ENCODE peak calls at places on chromosomes 4 and X, in seven cellular contexts. One of them, this sample, is unnamed.

GRCh38 chrX:26914232-26914631 is 548.9 kb downstream of the PPP4R3C start:
- DNase-seq in HCT116: no peak
- DNase-seq in mucosa of descending colon: no peak
- DNase-seq in fibroblast of lung: peak; percentile 13
- DNase-seq in cardiac muscle cell: no peak
- DNase-seq in CD4-positive, CD25-positive, alpha-beta regulatory T cell: no peak
- DNase-seq in ascending aorta: no peak
- DNase-seq in this sample: no peak

GRCh38 chr4:77820836-77821561 is 1.8 kb upstream of the CNOT6L start:
- DNase-seq in ascending aorta: no peak
- DNase-seq in fibroblast of lung: peak; percentile 6
- DNase-seq in HCT116: no peak
- DNase-seq in CD4-positive, CD25-positive, alpha-beta regulatory T cell: peak; percentile 41
- DNase-seq in mucosa of descending colon: no peak
- DNase-seq in cardiac muscle cell: no peak
- DNase-seq in this sample: no peak

GRCh38 chrX:120793098-120793497 is 82.6 kb downstream of the CT47B1 start:
- DNase-seq in ascending aorta: no peak
- DNase-seq in CD4-positive, CD25-positive, alpha-beta regulatory T cell: no peak
- DNase-seq in cardiac muscle cell: no peak
- DNase-seq in mucosa of descending colon: no peak
- DNase-seq in fibroblast of lung: no peak
- DNase-seq in HCT116: no peak
- DNase-seq in this sample: no peak

GRCh38 chr4:17275836-17276235 is 236.1 kb downstream of the QDPR start:
- DNase-seq in CD4-positive, CD25-positive, alpha-beta regulatory T cell: no peak
- DNase-seq in ascending aorta: no peak
- DNase-seq in cardiac muscle cell: no peak
- DNase-seq in fibroblast of lung: peak; percentile 63
- DNase-seq in mucosa of descending colon: no peak
- DNase-seq in HCT116: no peak
- DNase-seq in this sample: no peak

GRCh38 chr4:54703182-54703581 is 45.4 kb downstream of the KIT start:
- DNase-seq in fibroblast of lung: no peak
- DNase-seq in HCT116: no peak
- DNase-seq in mucosa of descending colon: no peak
- DNase-seq in ascending aorta: no peak
- DNase-seq in cardiac muscle cell: no peak
- DNase-seq in CD4-positive, CD25-positive, alpha-beta regulatory T cell: no peak
- DNase-seq in this sample: no peak

GRCh38 chrX:73850124-73851013 is 287.4 kb downstream of the CHIC1 start:
- DNase-seq in CD4-positive, CD25-positive, alpha-beta regulatory T cell: peak; percentile 15
- DNase-seq in HCT116: peak; percentile 7
- DNase-seq in mucosa of descending colon: peak; percentile 59
- DNase-seq in fibroblast of lung: peak; percentile 46
- DNase-seq in ascending aorta: no peak
- DNase-seq in cardiac muscle cell: peak; percentile 13
- DNase-seq in this sample: no peak

GRCh38 chrX:124346877-124347241 is 496 bp downstream of the SH2D1A start:
- DNase-seq in HCT116: no peak
- DNase-seq in cardiac muscle cell: no peak
- DNase-seq in fibroblast of lung: no peak
- DNase-seq in CD4-positive, CD25-positive, alpha-beta regulatory T cell: no peak
- DNase-seq in ascending aorta: no peak
- DNase-seq in mucosa of descending colon: no peak
- DNase-seq in this sample: no peak

GRCh38 chr4:102223461-102223860 is 121.8 kb downstream of the SLC39A8 start:
- DNase-seq in fibroblast of lung: no peak
- DNase-seq in cardiac muscle cell: no peak
- DNase-seq in ascending aorta: no peak
- DNase-seq in mucosa of descending colon: no peak
- DNase-seq in HCT116: no peak
- DNase-seq in CD4-positive, CD25-positive, alpha-beta regulatory T cell: no peak
- DNase-seq in this sample: no peak

GRCh38 chr4:7151668-7152227 is 40.6 kb upstream of the SORCS2 start:
- DNase-seq in cardiac muscle cell: no peak
- DNase-seq in HCT116: no peak
- DNase-seq in ascending aorta: no peak
- DNase-seq in mucosa of descending colon: no peak
- DNase-seq in fibroblast of lung: no peak
- DNase-seq in CD4-positive, CD25-positive, alpha-beta regulatory T cell: no peak
- DNase-seq in this sample: no peak

GRCh38 chr4:73917081-73917501 is 47.9 kb downstream of the CXCL1 start:
- DNase-seq in CD4-positive, CD25-positive, alpha-beta regulatory T cell: no peak
- DNase-seq in fibroblast of lung: peak; percentile 97
- DNase-seq in cardiac muscle cell: no peak
- DNase-seq in ascending aorta: no peak
- DNase-seq in HCT116: no peak
- DNase-seq in mucosa of descending colon: no peak
- DNase-seq in this sample: no peak

GRCh38 chr4:34974313-34974680 is 1270.0 kb downstream of the ARAP2 start:
- DNase-seq in fibroblast of lung: no peak
- DNase-seq in CD4-positive, CD25-positive, alpha-beta regulatory T cell: no peak
- DNase-seq in cardiac muscle cell: no peak
- DNase-seq in ascending aorta: no peak
- DNase-seq in mucosa of descending colon: no peak
- DNase-seq in HCT116: no peak
- DNase-seq in this sample: no peak

GRCh38 chr4:121236353-121237068 is 72.4 kb upstream of the TNIP3 start:
- DNase-seq in cardiac muscle cell: no peak
- DNase-seq in CD4-positive, CD25-positive, alpha-beta regulatory T cell: no peak
- DNase-seq in mucosa of descending colon: no peak
- DNase-seq in ascending aorta: no peak
- DNase-seq in HCT116: no peak
- DNase-seq in fibroblast of lung: no peak
- DNase-seq in this sample: no peak

GRCh38 chr4:1278336-1278670 is 11.4 kb upstream of the MAEA start:
- DNase-seq in mucosa of descending colon: no peak
- DNase-seq in CD4-positive, CD25-positive, alpha-beta regulatory T cell: no peak
- DNase-seq in HCT116: peak; percentile 29
- DNase-seq in fibroblast of lung: peak; percentile 29
- DNase-seq in ascending aorta: no peak
- DNase-seq in cardiac muscle cell: no peak
- DNase-seq in this sample: no peak

GRCh38 chr4:54998991-54999390 is 126.4 kb downstream of the KDR start:
- DNase-seq in mucosa of descending colon: no peak
- DNase-seq in HCT116: no peak
- DNase-seq in fibroblast of lung: peak; percentile 12
- DNase-seq in CD4-positive, CD25-positive, alpha-beta regulatory T cell: no peak
- DNase-seq in cardiac muscle cell: peak; percentile 8
- DNase-seq in ascending aorta: no peak
- DNase-seq in this sample: no peak

GRCh38 chrX:52363247-52363883 is 5.5 kb upstream of the XAGE2 start:
- DNase-seq in cardiac muscle cell: no peak
- DNase-seq in fibroblast of lung: no peak
- DNase-seq in mucosa of descending colon: no peak
- DNase-seq in HCT116: peak; percentile 13
- DNase-seq in ascending aorta: no peak
- DNase-seq in CD4-positive, CD25-positive, alpha-beta regulatory T cell: no peak
- DNase-seq in this sample: no peak

GRCh38 chrX:134172588-134173259 is 64.3 kb upstream of the CCDC160 start:
- DNase-seq in HCT116: no peak
- DNase-seq in CD4-positive, CD25-positive, alpha-beta regulatory T cell: peak; percentile 56
- DNase-seq in cardiac muscle cell: peak; percentile 60
- DNase-seq in ascending aorta: no peak
- DNase-seq in mucosa of descending colon: peak; percentile 56
- DNase-seq in fibroblast of lung: no peak
- DNase-seq in this sample: no peak

GRCh38 chrX:24862343-24862742 is 153.4 kb downstream of the ARX start:
- DNase-seq in ascending aorta: no peak
- DNase-seq in fibroblast of lung: peak; percentile 25
- DNase-seq in CD4-positive, CD25-positive, alpha-beta regulatory T cell: no peak
- DNase-seq in cardiac muscle cell: no peak
- DNase-seq in mucosa of descending colon: no peak
- DNase-seq in HCT116: no peak
- DNase-seq in this sample: no peak

GRCh38 chr4:1154523-1155182 is 17.7 kb downstream of the SPON2 start:
- DNase-seq in ascending aorta: peak; percentile 67
- DNase-seq in cardiac muscle cell: no peak
- DNase-seq in HCT116: no peak
- DNase-seq in CD4-positive, CD25-positive, alpha-beta regulatory T cell: no peak
- DNase-seq in mucosa of descending colon: peak; percentile 42
- DNase-seq in fibroblast of lung: peak; percentile 49
- DNase-seq in this sample: no peak

GRCh38 chr4:39970559-39971270 is 7.0 kb downstream of the PDS5A start:
- DNase-seq in mucosa of descending colon: no peak
- DNase-seq in ascending aorta: no peak
- DNase-seq in fibroblast of lung: peak; percentile 82
- DNase-seq in CD4-positive, CD25-positive, alpha-beta regulatory T cell: no peak
- DNase-seq in HCT116: peak; percentile 36
- DNase-seq in cardiac muscle cell: no peak
- DNase-seq in this sample: no peak

GRCh38 chrX:15619053-15619772 is 18.5 kb upstream of the ACE2 start:
- DNase-seq in mucosa of descending colon: no peak
- DNase-seq in fibroblast of lung: peak; percentile 30
- DNase-seq in ascending aorta: no peak
- DNase-seq in CD4-positive, CD25-positive, alpha-beta regulatory T cell: no peak
- DNase-seq in cardiac muscle cell: no peak
- DNase-seq in HCT116: peak; percentile 76
- DNase-seq in this sample: no peak

GRCh38 chrX:41097326-41097725 is 12.1 kb downstream of the USP9X start:
- DNase-seq in mucosa of descending colon: no peak
- DNase-seq in cardiac muscle cell: no peak
- DNase-seq in HCT116: no peak
- DNase-seq in ascending aorta: no peak
- DNase-seq in CD4-positive, CD25-positive, alpha-beta regulatory T cell: no peak
- DNase-seq in fibroblast of lung: no peak
- DNase-seq in this sample: no peak

GRCh38 chrX:41095174-41095573 is 9.9 kb downstream of the USP9X start:
- DNase-seq in cardiac muscle cell: no peak
- DNase-seq in ascending aorta: no peak
- DNase-seq in CD4-positive, CD25-positive, alpha-beta regulatory T cell: no peak
- DNase-seq in mucosa of descending colon: no peak
- DNase-seq in fibroblast of lung: no peak
- DNase-seq in HCT116: no peak
- DNase-seq in this sample: no peak

GRCh38 chrX:41100200-41100599 is 15.0 kb downstream of the USP9X start:
- DNase-seq in ascending aorta: no peak
- DNase-seq in fibroblast of lung: no peak
- DNase-seq in cardiac muscle cell: no peak
- DNase-seq in mucosa of descending colon: no peak
- DNase-seq in HCT116: no peak
- DNase-seq in CD4-positive, CD25-positive, alpha-beta regulatory T cell: no peak
- DNase-seq in this sample: no peak

GRCh38 chrX:41092776-41093175 is 7.5 kb downstream of the USP9X start:
- DNase-seq in CD4-positive, CD25-positive, alpha-beta regulatory T cell: no peak
- DNase-seq in cardiac muscle cell: no peak
- DNase-seq in HCT116: no peak
- DNase-seq in ascending aorta: no peak
- DNase-seq in fibroblast of lung: no peak
- DNase-seq in mucosa of descending colon: no peak
- DNase-seq in this sample: no peak

DNA sequence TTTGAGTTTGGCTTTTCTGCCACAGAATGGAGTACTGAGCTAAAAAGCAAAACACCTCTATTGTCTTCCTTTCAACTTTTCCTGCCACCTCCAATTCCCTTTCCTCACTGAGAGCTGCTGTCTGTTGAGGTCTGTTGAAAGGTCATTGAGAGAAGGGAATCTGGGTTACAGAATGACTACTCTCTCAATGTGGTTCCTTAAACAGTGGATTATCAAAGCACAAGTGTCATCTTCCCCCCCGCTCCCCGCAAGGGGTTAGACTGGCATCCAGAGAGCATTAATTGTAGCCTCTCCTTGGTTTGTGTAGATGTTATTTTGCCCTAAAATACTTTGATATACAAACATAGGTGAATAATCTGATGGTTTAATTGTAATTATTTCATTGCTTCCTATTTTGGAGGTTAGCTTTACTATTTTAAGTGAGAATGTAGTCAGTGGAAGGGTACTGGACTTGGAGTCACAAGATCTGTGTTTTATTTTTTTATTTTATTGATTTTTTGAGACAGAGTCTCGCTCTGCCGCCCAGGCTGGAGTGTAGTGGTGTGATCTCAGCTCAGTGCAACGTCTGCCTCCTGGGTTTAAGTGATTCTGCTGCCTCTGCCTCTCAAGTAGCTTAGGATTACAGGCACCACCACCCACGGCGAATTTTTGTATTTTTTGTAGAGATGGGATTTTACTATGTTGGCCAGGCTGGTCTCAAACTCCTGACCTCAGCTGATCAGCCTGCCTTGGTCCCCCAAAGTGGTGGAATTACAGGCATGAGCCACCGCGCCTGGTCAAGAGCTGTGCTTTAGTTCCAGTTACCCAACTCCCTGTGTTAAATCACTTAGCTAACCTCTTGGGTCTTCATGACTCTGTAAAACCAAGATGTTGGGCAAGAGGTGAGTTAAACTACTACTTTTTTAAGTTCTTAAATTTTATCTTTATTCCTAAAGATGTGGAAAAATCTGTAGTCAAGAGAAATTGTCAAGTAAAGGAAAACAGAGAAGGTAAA is 11.0 kb downstream of the USP9X start:
- DNase-seq in cardiac muscle cell: no peak
- DNase-seq in HCT116: no peak
- DNase-seq in fibroblast of lung: no peak
- DNase-seq in mucosa of descending colon: no peak
- DNase-seq in ascending aorta: no peak
- DNase-seq in CD4-positive, CD25-positive, alpha-beta regulatory T cell: no peak
- DNase-seq in this sample: no peak
- H3K4me1 ChIP-seq in cardiac muscle cell: peaks cover 17% of the 10 kb centered on the region
- H3K4me1 ChIP-seq in HCT116: no peaks in the 10 kb centered on the region
- H3K4me1 ChIP-seq in fibroblast of lung: peaks cover 2% of the 10 kb centered on the region
- H3K4me1 ChIP-seq in mucosa of descending colon: no peaks in the 10 kb centered on the region
- H3K4me1 ChIP-seq in ascending aorta: peaks cover 14% of the 10 kb centered on the region
- H3K4me1 ChIP-seq in CD4-positive, CD25-positive, alpha-beta regulatory T cell: peaks cover 55% of the 10 kb centered on the region
- H3K4me1 ChIP-seq in this sample: peaks cover 2% of the 10 kb centered on the region

GRCh38 chr4:25075851-25076250 is 45.1 kb upstream of the LGI2 start:
- DNase-seq in HCT116: no peak
- DNase-seq in CD4-positive, CD25-positive, alpha-beta regulatory T cell: no peak
- DNase-seq in ascending aorta: no peak
- DNase-seq in cardiac muscle cell: no peak
- DNase-seq in mucosa of descending colon: no peak
- DNase-seq in fibroblast of lung: no peak
- DNase-seq in this sample: no peak
- H3K4me3 ChIP-seq in HCT116: no peak overlapping the region
- H3K4me3 ChIP-seq in CD4-positive, CD25-positive, alpha-beta regulatory T cell: no peak overlapping the region
- H3K4me3 ChIP-seq in ascending aorta: no peak overlapping the region
- H3K4me3 ChIP-seq in cardiac muscle cell: no peak overlapping the region
- H3K4me3 ChIP-seq in mucosa of descending colon: no peak overlapping the region
- H3K4me3 ChIP-seq in fibroblast of lung: no peak overlapping the region
- H3K4me3 ChIP-seq in this sample: no peak overlapping the region

GRCh38 chr4:118909173-118909956 is 20.7 kb downstream of the SYNPO2 start:
- DNase-seq in fibroblast of lung: no peak
- DNase-seq in CD4-positive, CD25-positive, alpha-beta regulatory T cell: no peak
- DNase-seq in HCT116: no peak
- DNase-seq in cardiac muscle cell: no peak
- DNase-seq in mucosa of descending colon: no peak
- DNase-seq in ascending aorta: no peak
- DNase-seq in this sample: no peak
- H3K4me1 ChIP-seq in fibroblast of lung: no peaks in the 10 kb centered on the region
- H3K4me1 ChIP-seq in CD4-positive, CD25-positive, alpha-beta regulatory T cell: no peaks in the 10 kb centered on the region
- H3K4me1 ChIP-seq in HCT116: no peaks in the 10 kb centered on the region
- H3K4me1 ChIP-seq in cardiac muscle cell: peaks cover 25% of the 10 kb centered on the region
- H3K4me1 ChIP-seq in mucosa of descending colon: no peaks in the 10 kb centered on the region
- H3K4me1 ChIP-seq in ascending aorta: peaks cover 46% of the 10 kb centered on the region
- H3K4me1 ChIP-seq in this sample: no peaks in the 10 kb centered on the region

DNA sequence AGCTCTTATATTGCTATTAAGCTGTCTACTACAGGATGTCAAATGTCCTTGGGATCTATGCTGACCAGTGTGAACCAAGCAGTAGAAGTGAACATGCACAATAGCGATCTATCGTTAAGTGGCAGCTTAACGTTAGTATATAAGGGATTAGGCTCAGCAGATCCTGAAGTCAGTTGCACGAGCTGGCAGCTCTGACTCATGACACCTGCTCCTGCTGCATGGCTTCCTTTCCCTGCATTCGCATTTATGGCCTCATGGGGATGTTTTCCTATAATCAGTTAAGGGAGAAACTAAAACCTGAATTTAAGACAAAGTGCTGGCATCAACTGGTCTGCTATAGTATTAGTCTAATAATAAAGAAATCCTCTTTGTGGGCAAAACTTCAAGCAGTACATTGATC is 12.7 kb upstream of the MCUB start:
- DNase-seq in CD4-positive, CD25-positive, alpha-beta regulatory T cell: no peak
- DNase-seq in fibroblast of lung: no peak
- DNase-seq in cardiac muscle cell: no peak
- DNase-seq in HCT116: no peak
- DNase-seq in ascending aorta: no peak
- DNase-seq in mucosa of descending colon: no peak
- DNase-seq in this sample: no peak
- H3K4me3 ChIP-seq in CD4-positive, CD25-positive, alpha-beta regulatory T cell: no peak overlapping the region
- H3K4me3 ChIP-seq in fibroblast of lung: no peak overlapping the region
- H3K4me3 ChIP-seq in cardiac muscle cell: no peak overlapping the region
- H3K4me3 ChIP-seq in HCT116: no peak overlapping the region
- H3K4me3 ChIP-seq in ascending aorta: no peak overlapping the region
- H3K4me3 ChIP-seq in mucosa of descending colon: no peak overlapping the region
- H3K4me3 ChIP-seq in this sample: no peak overlapping the region